ENCODE peak calls at places on chromosome 21, in nine cellular contexts. Z, K, I, P, A, C, Y, G and T are unnamed samples. For H3K27me3, the result is how much of the 10 kb centered on the place peaks cover.

GRCh38 chr21:42190492-42190875 is 28.5 kb upstream of the ABCG1 start:
- DNase-seq in Z (no peak), K (no peak), I (no peak), P (no peak), A (no peak), C (no peak), Y (no peak), G (no peak), T (peak)

GRCh38 chr21:35002879-35003722 is 46.0 kb downstream of the RUNX1 start:
- DNase-seq in Z (no peak), K (no peak), I (peak), P (no peak), A (no peak), C (peak), Y (no peak), G (no peak), T (no peak)

GRCh38 chr21:21688877-21689276 is 690.7 kb downstream of the NCAM2 start:
- DNase-seq in Z (peak), K (no peak), I (peak), P (no peak), A (no peak), C (no peak), Y (no peak), G (no peak), T (no peak)

GRCh38 chr21:40324389-40324788 is 457.2 kb downstream of the PCP4 start:
- DNase-seq in Z (no peak), K (no peak), I (no peak), P (no peak), A (no peak), C (no peak), Y (no peak), G (no peak), T (no peak)

GRCh38 chr21:45756669-45757068 is 113.1 kb downstream of the PCBP3 start:
- DNase-seq in Z (no peak), K (no peak), I (no peak), P (no peak), A (no peak), C (no peak), Y (no peak), G (no peak), T (no peak)

GRCh38 chr21:41894922-41895557 is 15.9 kb upstream of the PRDM15 start:
- DNase-seq in Z (peak), K (no peak), I (peak), P (no peak), A (no peak), C (no peak), Y (no peak), G (no peak), T (no peak)

GRCh38 chr21:45612096-45613019 is 31.2 kb upstream of the PCBP3 start:
- DNase-seq in Z (no peak), K (no peak), I (peak), P (no peak), A (no peak), C (peak), Y (no peak), G (no peak), T (peak)

GRCh38 chr21:42513151-42513984 is at the start of gene SLC37A1:
- DNase-seq in Z (peak), K (no peak), I (no peak), P (no peak), A (no peak), C (no peak), Y (peak), G (no peak), T (no peak)

GRCh38 chr21:42632771-42633690 is 20.4 kb upstream of the PDE9A start:
- DNase-seq in Z (no peak), K (no peak), I (no peak), P (no peak), A (no peak), C (peak), Y (no peak), G (no peak), T (no peak)

DNA sequence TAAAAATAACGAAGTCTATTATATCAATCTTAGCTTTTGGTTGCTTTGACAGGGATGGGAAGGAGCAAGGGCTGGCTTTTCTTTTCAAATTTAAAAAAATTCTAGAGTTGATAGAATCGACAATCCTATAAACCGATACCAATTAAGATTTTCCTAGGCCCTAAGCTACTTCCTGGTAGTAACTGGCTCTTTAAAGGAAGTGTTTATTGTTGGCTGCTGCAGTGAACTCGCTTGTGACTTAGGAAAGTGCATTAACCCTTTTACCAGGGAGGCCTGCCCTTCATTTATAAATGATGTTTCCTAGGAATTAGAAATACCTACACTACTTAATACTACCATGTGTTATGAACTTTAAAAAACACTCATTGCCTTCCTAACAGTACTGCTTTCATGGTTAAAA is 33.2 kb downstream of the ATP5PF start:
- DNase-seq in Z (no peak), K (no peak), I (no peak), P (no peak), A (no peak), C (no peak), Y (no peak), G (no peak), T (no peak)
- H3K27ac ChIP-seq in Z (no peak), K (no peak), I (no peak), P (no peak), A (no peak), C (peak), Y (no peak), G (no peak), T (no peak)

DNA sequence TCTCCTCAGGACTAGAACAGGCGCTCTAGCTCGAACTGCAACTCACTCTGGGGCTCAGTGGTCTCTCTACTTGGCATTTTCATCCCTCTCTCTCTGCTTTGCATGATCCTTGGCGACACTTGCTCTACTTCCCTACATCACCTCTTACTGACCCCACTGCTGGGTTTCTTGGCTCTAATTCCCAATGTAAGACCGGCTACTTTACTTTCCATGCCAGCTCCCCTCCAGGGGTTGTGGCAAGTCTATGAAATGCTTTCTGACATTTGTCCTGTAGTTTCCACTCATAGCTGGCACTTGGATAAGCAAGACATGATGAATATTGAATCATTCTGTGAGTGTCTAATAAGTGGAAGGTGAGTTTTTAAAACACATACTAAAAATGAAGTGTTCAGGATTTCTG is 292.3 kb downstream of the USP25 start:
- DNase-seq in Z (no peak), K (no peak), I (no peak), P (no peak), A (no peak), C (no peak), Y (no peak), G (no peak), T (no peak)
- H3K27me3 ChIP-seq in Z (under half), K (under half), I (under half), P (under half), A (under half), C (under half), Y (under half), G (under half), T (under half)

DNA sequence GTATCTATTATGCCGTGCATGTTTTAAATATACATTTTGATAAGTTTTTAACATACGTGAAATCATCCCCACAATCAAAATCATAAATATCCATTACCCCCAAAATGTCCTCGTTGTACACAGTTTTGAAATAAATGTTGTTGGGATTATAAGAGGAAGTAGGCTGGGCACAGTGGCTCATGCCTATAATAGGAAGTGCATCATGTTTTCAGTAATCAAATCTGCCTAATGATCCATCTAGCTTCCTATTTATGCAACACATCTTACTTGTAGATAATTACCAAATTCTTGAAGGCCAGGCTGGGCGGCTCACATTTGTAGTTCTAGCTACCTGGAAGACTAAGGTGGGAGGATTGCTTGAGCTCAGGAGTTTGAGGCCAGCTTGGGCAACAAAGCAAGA is 15.0 kb upstream of the IFNGR2 start:
- DNase-seq in Z (no peak), K (no peak), I (no peak), P (no peak), A (no peak), C (no peak), Y (no peak), G (no peak), T (no peak)
- H3K27ac ChIP-seq in Z (no peak), K (no peak), I (no peak), P (no peak), A (no peak), C (peak), Y (no peak), G (no peak), T (no peak)

GRCh38 chr21:15001773-15002647 is 62.8 kb downstream of the NRIP1 start:
- DNase-seq in Z (no peak), K (no peak), I (no peak), P (no peak), A (no peak), C (no peak), Y (no peak), G (no peak), T (no peak)

GRCh38 chr21:15001113-15001512 is 63.7 kb downstream of the NRIP1 start:
- DNase-seq in Z (no peak), K (no peak), I (no peak), P (no peak), A (no peak), C (no peak), Y (no peak), G (no peak), T (no peak)

GRCh38 chr21:14995695-14996490 is 68.9 kb downstream of the NRIP1 start:
- DNase-seq in Z (no peak), K (no peak), I (peak), P (no peak), A (no peak), C (no peak), Y (no peak), G (no peak), T (no peak)

GRCh38 chr21:15003463-15004135 is 61.2 kb downstream of the NRIP1 start:
- DNase-seq in Z (no peak), K (no peak), I (no peak), P (no peak), A (no peak), C (no peak), Y (no peak), G (no peak), T (no peak)

DNA sequence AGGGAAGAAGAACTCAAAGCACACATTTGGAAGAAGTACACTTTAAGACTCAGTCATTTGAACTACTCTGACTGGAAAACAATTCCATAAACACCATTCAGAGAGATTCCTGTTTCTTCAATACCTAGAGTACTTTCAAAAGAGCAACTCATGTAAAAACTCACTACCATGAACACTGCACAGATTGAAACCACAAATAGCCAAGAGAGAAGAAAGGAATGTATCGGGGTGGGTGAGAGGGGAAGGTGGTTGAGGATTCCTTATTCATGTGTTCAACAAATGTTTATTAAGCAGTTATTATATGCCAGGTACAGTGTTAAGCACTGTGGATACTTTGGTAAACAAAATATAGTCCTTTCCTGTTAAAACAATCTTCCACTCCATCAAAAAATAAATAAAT is 64.7 kb downstream of the NRIP1 start:
- DNase-seq in Z (no peak), K (no peak), I (peak), P (no peak), A (no peak), C (no peak), Y (no peak), G (no peak), T (no peak)
- H3K27me3 ChIP-seq in Z (under half), K (under half), I (under half), P (under half), A (under half), C (under half), Y (under half), G (under half), T (under half)

DNA sequence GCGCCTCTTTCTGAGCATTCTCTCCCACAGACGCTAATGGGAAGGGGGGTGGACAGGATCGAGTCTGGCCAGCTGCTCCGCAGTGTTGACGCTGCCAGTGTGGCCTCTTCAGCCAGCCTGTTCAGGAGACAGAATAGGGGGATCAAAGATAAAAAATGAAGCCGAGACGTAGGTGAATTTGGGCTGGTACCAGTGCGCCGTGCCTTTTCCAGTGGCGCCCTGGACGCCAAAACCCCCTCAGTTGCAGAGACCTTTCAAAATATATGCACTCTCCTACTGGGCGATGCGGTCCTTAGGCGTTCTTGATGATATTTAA is 1.1 kb downstream of the TTC3 start:
- DNase-seq in Z (no peak), K (no peak), I (no peak), P (no peak), A (no peak), C (no peak), Y (no peak), G (no peak), T (no peak)
- H3K27ac ChIP-seq in Z (peak), K (peak), I (peak), P (peak), A (peak), C (peak), Y (peak), G (peak), T (peak)

GRCh38 chr21:38439957-38440356 is 58.3 kb downstream of the ERG start:
- DNase-seq in Z (no peak), K (no peak), I (no peak), P (no peak), A (no peak), C (no peak), Y (no peak), G (no peak), T (no peak)
- H3K27me3 ChIP-seq in Z (under half), K (under half), I (under half), P (under half), A (under half), C (under half), Y (under half), G (under half), T (under half)

GRCh38 chr21:22961248-22961647 is 1963.0 kb downstream of the NCAM2 start:
- DNase-seq in Z (no peak), K (no peak), I (no peak), P (no peak), A (no peak), C (no peak), Y (no peak), G (no peak), T (peak)
- H3K27ac ChIP-seq in Z (no peak), K (no peak), I (no peak), P (no peak), A (no peak), C (no peak), Y (no peak), G (no peak), T (no peak)

DNA sequence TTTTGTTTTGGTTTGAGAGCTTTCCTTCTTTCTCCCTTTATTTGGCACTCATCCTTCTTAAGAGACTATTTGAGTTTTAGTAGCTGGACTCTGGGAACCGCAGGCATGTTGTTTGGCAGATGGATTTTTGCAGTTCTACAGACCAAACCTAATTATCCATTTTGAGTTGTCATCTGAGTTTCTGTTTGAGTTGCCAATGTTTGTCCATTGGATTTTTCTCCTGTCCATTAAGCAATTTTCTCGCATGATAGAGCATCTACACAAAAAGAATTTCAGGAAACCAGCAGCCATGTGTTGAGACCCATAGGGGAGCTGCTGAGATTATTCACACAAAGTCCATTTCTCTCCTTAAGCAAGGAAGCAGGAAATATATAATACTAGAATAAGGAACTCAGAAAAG is 17.2 kb upstream of the CXADR start:
- DNase-seq in Z (no peak), K (no peak), I (peak), P (no peak), A (no peak), C (no peak), Y (no peak), G (no peak), T (no peak)
- H3K27me3 ChIP-seq in Z (under half), K (under half), I (under half), P (under half), A (under half), C (under half), Y (under half), G (under half), T (under half)

GRCh38 chr21:43911935-43912487 is 47.0 kb downstream of the AGPAT3 start:
- DNase-seq in Z (no peak), K (no peak), I (no peak), P (no peak), A (no peak), C (no peak), Y (no peak), G (no peak), T (no peak)

GRCh38 chr21:43910460-43910859 is 45.4 kb downstream of the AGPAT3 start:
- DNase-seq in Z (peak), K (no peak), I (no peak), P (no peak), A (no peak), C (no peak), Y (no peak), G (no peak), T (no peak)

GRCh38 chr21:43911015-43911934 is 46.3 kb downstream of the AGPAT3 start:
- DNase-seq in Z (peak), K (no peak), I (peak), P (no peak), A (no peak), C (peak), Y (no peak), G (no peak), T (no peak)

GRCh38 chr21:43908167-43908566 is 43.1 kb downstream of the AGPAT3 start:
- DNase-seq in Z (no peak), K (no peak), I (no peak), P (no peak), A (no peak), C (no peak), Y (no peak), G (no peak), T (no peak)

GRCh38 chr21:43909736-43910455 is 44.9 kb downstream of the AGPAT3 start:
- DNase-seq in Z (no peak), K (no peak), I (no peak), P (no peak), A (no peak), C (no peak), Y (no peak), G (no peak), T (peak)
- H3K27ac ChIP-seq in Z (peak), K (no peak), I (no peak), P (no peak), A (no peak), C (no peak), Y (no peak), G (no peak), T (no peak)